ENCODE peak calls at places on chromosome 22, in five cellular contexts. K is AG04450; F is right cardiac atrium; N is CD8-positive, alpha-beta T cell; J is kidney epithelial cell. G is an unnamed sample.
A peak's percentile ranks its signal among the peaks of the same experiment; 100 is the strongest.

GRCh38 chr22:41078975-41079374 is 13.4 kb upstream of the EP300 start:
- DNase-seq in F (no peak), J (no peak), N (no peak), K (no peak), G (no peak)

GRCh38 chr22:20229916-20230775 is 38.0 kb downstream of the RTN4R start:
- DNase-seq in K (no peak), F (peak; percentile 91), N (no peak), J (no peak), G (no peak)

GRCh38 chr22:48636746-48637145 is 1190.9 kb downstream of the BRD1 start:
- DNase-seq in F (peak; percentile 29), J (no peak), N (no peak), K (no peak), G (no peak)

GRCh38 chr22:26215766-26216165 is 46.5 kb downstream of the SEZ6L start:
- DNase-seq in J (no peak), N (no peak), K (no peak), F (no peak), G (no peak)

GRCh38 chr22:38436629-38437395 is 18.2 kb downstream of the KCNJ4 start:
- DNase-seq in J (no peak), F (no peak), K (no peak), N (no peak), G (no peak)

GRCh38 chr22:50180727-50181521 is 4.8 kb upstream of the TRABD start:
- DNase-seq in N (no peak), K (no peak), F (peak; percentile 48), J (no peak), G (no peak)

GRCh38 chr22:29030618-29031235 is 30.9 kb downstream of the C22orf31 start:
- DNase-seq in J (peak; percentile 72), K (no peak), F (peak; percentile 86), N (no peak), G (no peak)

GRCh38 chr22:19876314-19876940 is 21.8 kb upstream of the GNB1L start:
- DNase-seq in K (no peak), N (peak; percentile 2), F (peak; percentile 54), J (no peak), G (no peak)

GRCh38 chr22:49853981-49854791 is 542 bp downstream of the ZBED4 start:
- DNase-seq in N (peak; percentile 33), K (no peak), J (no peak), F (peak; percentile 67), G (no peak)

GRCh38 chr22:23179381-23180294 is 671 bp upstream of the BCR start:
- DNase-seq in N (no peak), J (no peak), K (no peak), F (peak; percentile 78), G (no peak)
- H3K4me3 ChIP-seq in N (peak overlapping the region; percentile 19), J (peak overlapping the region; percentile 76), K (peak overlapping the region; percentile 83), F (peak overlapping the region; percentile 88), G (peak overlapping the region; percentile 46)

DNA sequence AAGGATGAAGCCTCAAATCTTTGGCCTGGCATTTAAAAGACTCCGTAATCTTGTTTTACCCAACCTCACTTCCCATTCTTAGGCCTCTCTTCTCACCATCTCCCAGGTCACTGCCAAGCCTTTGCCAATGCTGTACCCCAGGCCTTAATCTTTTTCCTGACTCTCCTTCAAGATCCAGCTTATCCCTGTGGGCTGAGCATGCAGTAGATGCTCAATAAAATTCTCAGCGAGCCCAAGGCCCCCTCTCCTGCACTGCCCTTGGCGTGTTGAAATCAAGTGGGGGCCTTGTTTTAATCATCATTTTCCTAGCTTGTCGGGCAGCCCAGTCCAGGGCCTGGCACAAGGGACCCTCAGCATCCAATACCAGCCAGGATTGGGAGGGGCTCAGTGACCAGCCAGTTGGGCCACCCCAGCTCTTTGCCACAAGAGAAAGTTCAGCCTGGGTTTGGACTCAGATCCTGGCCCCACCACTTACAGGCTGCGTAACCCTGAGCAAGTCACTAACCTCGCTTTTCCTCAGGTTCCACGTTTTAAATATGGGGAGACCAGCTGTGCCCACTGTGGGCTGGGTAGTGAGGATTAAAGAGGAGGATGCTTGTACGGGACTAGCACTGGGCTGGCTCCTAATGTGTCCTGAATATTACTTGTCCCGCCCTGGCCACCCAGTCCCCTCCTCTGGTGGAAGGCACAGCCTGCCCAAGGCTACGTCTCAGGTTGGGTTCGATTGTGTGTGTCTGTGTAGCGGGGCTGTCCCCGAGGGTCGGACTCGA is 944 bp upstream of the YWHAH start:
- DNase-seq in J (no peak), K (no peak), F (peak; percentile 52), N (no peak), G (no peak)
- H3K4me3 ChIP-seq in J (peak overlapping the region; percentile 53), K (peak overlapping the region; percentile 71), F (peak overlapping the region; percentile 45), N (peak overlapping the region; percentile 64), G (peak overlapping the region; percentile 90)

GRCh38 chr22:35972559-35972958 is 56.1 kb downstream of the RBFOX2 start:
- DNase-seq in F (no peak), N (no peak), J (no peak), K (no peak), G (no peak)
- H3K4me3 ChIP-seq in F (no peak overlapping the region), N (no peak overlapping the region), J (no peak overlapping the region), K (no peak overlapping the region), G (no peak overlapping the region)

GRCh38 chr22:31812977-31813605 is 59.3 kb downstream of the DEPDC5 start:
- DNase-seq in N (no peak), J (no peak), K (no peak), F (no peak), G (no peak)
- H3K4me3 ChIP-seq in N (no peak overlapping the region), J (no peak overlapping the region), K (no peak overlapping the region), F (no peak overlapping the region), G (no peak overlapping the region)

GRCh38 chr22:46263208-46263575 is at the start of gene PKDREJ:
- DNase-seq in N (no peak), K (no peak), F (no peak), J (no peak), G (no peak)
- H3K4me3 ChIP-seq in N (no peak within 1 kb of the TSS), K (no peak within 1 kb of the TSS), F (peak within 1 kb of the TSS; percentile 33), J (no peak within 1 kb of the TSS), G (no peak within 1 kb of the TSS)